ENCODE peak calls at places on chromosomes 12 and 14, in six cellular contexts. Q is IMR-90, K is H1, I is mesenchymal stem cell, G is mesendoderm, B is neuronal stem cell. L is an unnamed sample.

GRCh38 chr12:57517187-57517586 is 3.1 kb downstream of the DDIT3 start:
- DNase-seq in Q (peak), K (no peak), I (peak), G (no peak), B (no peak), L (no peak)

GRCh38 chr14:105255021-105255507 is 6.7 kb downstream of the BTBD6 start:
- DNase-seq in Q (peak), K (no peak), I (peak), G (no peak), B (no peak), L (peak)

GRCh38 chr14:36583242-36584166 is 1.1 kb upstream of the NKX2-8 start:
- DNase-seq in Q (no peak), K (peak), I (peak), G (peak), B (no peak), L (peak)

GRCh38 chr14:72605921-72606220 is 288.0 kb downstream of the DPF3 start:
- DNase-seq in Q (no peak), K (no peak), I (no peak), G (no peak), B (no peak), L (no peak)

GRCh38 chr12:30909721-30910350 is 16.7 kb upstream of the TSPAN11 start:
- DNase-seq in Q (no peak), K (no peak), I (no peak), G (no peak), B (no peak), L (no peak)

GRCh38 chr12:6462234-6462995 is 8.1 kb downstream of the VAMP1 start:
- DNase-seq in Q (no peak), K (no peak), I (no peak), G (no peak), B (no peak), L (no peak)

GRCh38 chr14:83816755-83817154 is 1713.2 kb upstream of the FLRT2 start:
- DNase-seq in Q (peak), K (no peak), I (peak), G (no peak), B (no peak), L (no peak)

GRCh38 chr12:123867141-123867540 is 105.0 kb downstream of the DNAH10 start:
- DNase-seq in Q (no peak), K (no peak), I (no peak), G (no peak), B (no peak), L (no peak)

GRCh38 chr12:122126713-122127597 is 47.1 kb downstream of the IL31 start:
- DNase-seq in Q (no peak), K (no peak), I (no peak), G (peak), B (no peak), L (no peak)

GRCh38 chr14:100065161-100065871 is at the start of gene EVL:
- DNase-seq in Q (no peak), K (no peak), I (no peak), G (no peak), B (no peak), L (no peak)

GRCh38 chr12:103969391-103969790 is 3.7 kb downstream of the TDG start:
- DNase-seq in Q (peak), K (no peak), I (peak), G (peak), B (no peak), L (no peak)

GRCh38 chr12:24728366-24728765 is 220.5 kb downstream of the BCAT1 start:
- DNase-seq in Q (peak), K (no peak), I (peak), G (peak), B (no peak), L (no peak)

GRCh38 chr12:75600146-75600545 is 88.7 kb upstream of the KRR1 start:
- DNase-seq in Q (no peak), K (no peak), I (no peak), G (no peak), B (no peak), L (no peak)

DNA sequence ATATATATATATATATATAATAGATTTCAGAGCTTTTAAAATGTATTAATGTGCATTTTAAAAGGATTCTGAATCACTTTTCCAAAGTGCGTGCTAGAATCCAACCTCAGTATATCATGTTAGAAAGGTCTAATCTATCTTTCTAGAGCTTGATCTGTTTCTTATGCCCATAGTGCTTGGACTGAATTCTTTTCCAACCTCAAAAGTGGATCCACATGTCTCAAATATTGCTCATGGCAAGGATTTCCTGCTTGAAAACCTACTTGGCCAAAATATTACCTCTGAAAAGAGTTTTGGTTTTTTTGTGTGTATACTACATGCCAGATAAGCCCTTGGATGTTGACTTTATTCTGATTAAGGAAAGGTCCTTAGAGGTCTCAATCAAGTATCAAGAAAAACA is 16.9 kb upstream of the SLC6A15 start:
- DNase-seq in Q (no peak), K (no peak), I (no peak), G (no peak), B (no peak), L (no peak)
- H2BK15ac ChIP-seq in Q (no peak), K (no peak), I (no peak), G (no peak), B (no peak), L (no peak)

DNA sequence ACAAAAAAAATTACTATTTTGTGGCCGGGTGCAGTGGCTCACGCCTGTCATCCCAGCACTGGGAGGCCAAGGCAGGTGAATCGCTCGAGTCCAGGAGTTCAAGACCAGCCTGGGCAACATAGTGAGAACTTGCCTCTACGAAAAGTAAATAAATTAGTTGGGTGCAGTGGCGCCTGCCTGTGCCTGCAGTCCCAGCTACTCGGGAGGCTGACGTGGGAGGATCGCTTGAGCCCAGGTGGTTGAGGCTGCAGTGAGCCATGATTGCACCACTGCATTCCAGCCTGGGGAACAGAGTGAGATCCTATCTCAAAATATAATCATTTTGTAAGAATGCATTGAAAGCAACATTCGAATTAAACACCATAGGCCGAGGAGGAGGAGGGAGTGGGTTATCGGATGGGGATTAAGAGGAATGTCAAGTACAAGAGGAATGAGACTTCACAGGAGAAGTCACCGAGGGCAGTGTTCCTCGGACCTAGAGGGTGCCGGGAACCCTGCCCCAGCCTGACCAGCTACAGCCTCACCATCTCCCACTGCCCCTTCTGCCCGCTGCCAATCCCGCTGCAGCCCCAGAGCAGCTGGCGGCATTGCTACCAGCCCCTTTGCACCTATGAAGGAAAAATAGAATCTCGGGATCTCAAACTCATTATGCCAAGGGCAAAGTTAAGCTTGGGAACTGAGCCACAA is 32.6 kb upstream of the AACS start:
- DNase-seq in Q (no peak), K (no peak), I (no peak), G (no peak), B (no peak), L (no peak)
- H2BK15ac ChIP-seq in Q (no peak), K (no peak), I (no peak), G (no peak), B (no peak), L (no peak)

GRCh38 chr12:113374823-113375428 is 16.5 kb downstream of the PLBD2 start:
- DNase-seq in Q (no peak), K (no peak), I (no peak), G (no peak), B (no peak), L (no peak)
- H2BK15ac ChIP-seq in Q (no peak), K (no peak), I (no peak), G (no peak), B (no peak), L (no peak)

DNA sequence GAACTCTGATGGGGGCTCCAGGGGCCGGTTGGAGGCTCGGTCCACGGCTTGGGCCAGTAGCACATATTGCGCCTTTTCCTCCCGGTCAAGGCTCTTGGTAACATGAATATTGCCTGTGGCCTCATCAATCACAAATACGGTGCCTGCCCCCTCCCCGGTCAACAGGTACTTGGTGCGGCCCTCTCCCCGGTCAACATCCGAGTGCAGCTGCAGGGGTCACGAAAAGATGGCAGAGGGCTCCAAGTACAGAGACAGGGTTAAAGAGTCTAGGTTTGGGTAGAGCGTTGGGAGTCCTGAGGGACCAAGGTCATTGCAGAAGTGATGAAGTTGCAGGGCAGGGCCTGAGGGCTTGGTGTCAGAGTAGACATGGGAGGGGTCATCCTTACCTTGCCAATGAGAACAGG is 2.2 kb downstream of the CDH24 start:
- DNase-seq in Q (no peak), K (no peak), I (no peak), G (no peak), B (no peak), L (no peak)
- H2BK15ac ChIP-seq in Q (no peak), K (no peak), I (no peak), G (no peak), B (no peak), L (no peak)

GRCh38 chr14:41922014-41922413 is 315.3 kb downstream of the LRFN5 start:
- DNase-seq in Q (no peak), K (no peak), I (no peak), G (no peak), B (no peak), L (no peak)
- H2BK15ac ChIP-seq in Q (no peak), K (no peak), I (no peak), G (no peak), B (no peak), L (no peak)

DNA sequence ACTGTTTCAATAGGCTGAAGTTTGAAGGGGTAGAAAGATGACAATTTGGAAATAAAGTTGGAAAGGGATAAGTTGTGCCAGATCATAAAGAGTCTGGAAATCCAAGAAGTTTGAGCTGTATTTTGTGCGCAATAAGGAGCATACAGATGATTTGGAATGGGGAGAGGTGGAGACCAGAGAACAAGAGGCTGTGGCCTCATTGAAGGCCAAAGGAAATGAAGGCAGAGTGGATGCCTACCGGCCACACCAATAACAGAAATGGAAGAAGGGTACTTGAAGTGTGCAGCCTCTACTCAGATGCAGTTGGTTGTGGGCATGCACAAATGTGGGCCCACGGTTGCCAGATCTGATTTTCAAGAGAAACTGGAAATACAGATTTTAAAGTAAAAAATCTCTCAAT is 2.4 kb downstream of the IFT81 start:
- DNase-seq in Q (no peak), K (peak), I (no peak), G (no peak), B (no peak), L (no peak)
- H2BK15ac ChIP-seq in Q (no peak), K (no peak), I (no peak), G (no peak), B (no peak), L (no peak)

DNA sequence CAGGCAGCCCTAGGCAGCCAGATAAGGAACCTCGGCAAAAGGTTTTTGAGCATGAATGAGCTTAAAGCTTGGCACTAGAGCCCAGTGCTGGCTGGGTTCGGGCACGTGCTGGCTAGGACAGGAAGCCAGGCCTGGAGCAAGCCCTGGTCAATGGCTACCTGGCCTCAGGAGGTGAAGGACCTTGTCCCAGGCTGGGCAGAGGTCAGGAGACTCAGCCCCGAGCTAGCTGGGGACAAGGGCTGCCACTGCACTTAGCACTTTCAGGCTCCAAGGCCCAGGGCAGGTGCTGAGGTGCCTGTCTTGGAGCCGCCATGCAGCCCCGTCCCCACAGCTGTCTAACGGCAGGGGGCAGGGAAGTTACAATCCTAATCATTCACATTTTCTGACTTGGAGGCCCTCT is 4.3 kb upstream of the AQP6 start:
- DNase-seq in Q (no peak), K (no peak), I (no peak), G (no peak), B (no peak), L (no peak)
- H2BK15ac ChIP-seq in Q (no peak), K (no peak), I (no peak), G (no peak), B (no peak), L (no peak)